ENCODE peak calls at places on chromosomes 6 and 20, in seven cellular contexts. T, J, P, D, B, X and K are unnamed samples.

GRCh38 chr6:157244175-157244574 is 79.1 kb downstream of the TMEM242 start:
- DNase-seq in B (peak), J (no peak), X (no peak), T (no peak), D (peak), P (peak), K (no peak)

GRCh38 chr6:35728663-35729348 is 8.0 kb upstream of the ARMC12 start:
- DNase-seq in T (peak), D (no peak), P (no peak), J (peak), B (no peak), X (peak), K (no peak)

GRCh38 chr6:146381486-146381885 is 162.1 kb upstream of the RAB32 start:
- DNase-seq in T (no peak), B (no peak), D (peak), J (no peak), P (no peak), X (no peak), K (no peak)

GRCh38 chr20:51696304-51697118 is 71.7 kb downstream of the ATP9A start:
- DNase-seq in J (peak), D (peak), T (no peak), X (no peak), P (no peak), B (no peak), K (no peak)

GRCh38 chr6:111585241-111585968 is 20.3 kb downstream of the TRAF3IP2 start:
- DNase-seq in D (peak), T (no peak), P (no peak), X (no peak), B (peak), J (no peak), K (no peak)

GRCh38 chr20:23880426-23880825 is 878 bp upstream of the CST5 start:
- DNase-seq in T (no peak), X (no peak), J (no peak), B (no peak), D (no peak), P (no peak), K (no peak)

GRCh38 chr6:144955853-144956252 is 670.7 kb downstream of the UTRN start:
- DNase-seq in P (no peak), B (no peak), J (no peak), T (no peak), X (no peak), D (peak), K (no peak)

GRCh38 chr6:90295854-90296345 is 743 bp downstream of the BACH2 start:
- DNase-seq in D (peak), T (peak), J (peak), X (peak), P (peak), B (no peak), K (peak)

GRCh38 chr6:43936476-43936875 is 166.5 kb downstream of the VEGFA start:
- DNase-seq in D (no peak), J (no peak), B (no peak), P (peak), T (no peak), X (peak), K (peak)

DNA sequence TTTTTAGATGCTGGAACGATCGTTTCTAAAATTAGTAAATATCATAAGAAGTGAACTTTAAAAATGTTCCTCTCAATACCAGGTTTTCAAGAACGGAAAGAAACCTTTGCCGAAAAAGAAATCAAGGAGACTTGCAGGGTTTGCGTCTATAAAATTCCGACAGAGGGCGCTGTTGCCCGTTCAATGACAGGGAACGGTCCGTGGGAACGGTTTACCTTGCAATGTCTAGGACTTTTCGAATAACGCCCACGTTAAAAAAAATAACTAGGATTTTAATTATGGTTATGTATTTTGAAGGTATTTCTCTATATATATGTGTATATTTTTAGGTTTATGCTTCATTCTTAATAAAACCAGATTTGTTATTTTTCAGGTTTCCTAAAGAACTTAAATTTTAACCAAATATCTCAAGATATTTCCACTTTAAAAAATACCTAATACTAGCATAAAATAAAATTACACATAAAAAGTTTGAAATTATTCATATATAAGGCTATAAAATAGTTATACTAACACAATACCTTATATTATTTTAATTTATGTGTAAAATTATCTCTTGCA is 2.5 kb upstream of the TFAP2B start:
- DNase-seq in P (peak), D (peak), T (peak), B (peak), X (no peak), J (peak), K (no peak)
- H3K4me3 ChIP-seq in P (peak), D (peak), T (peak), B (peak), X (peak), J (no peak), K (peak)

GRCh38 chr6:96811670-96812069 is 25.6 kb downstream of the GPR63 start:
- DNase-seq in B (no peak), D (no peak), J (no peak), T (no peak), P (no peak), X (no peak), K (no peak)

GRCh38 chr6:96814581-96814980 is 22.7 kb downstream of the GPR63 start:
- DNase-seq in D (peak), B (no peak), J (no peak), T (no peak), P (no peak), X (no peak), K (no peak)

GRCh38 chr6:96812077-96812703 is 25.1 kb downstream of the GPR63 start:
- DNase-seq in T (no peak), X (no peak), D (peak), B (no peak), P (no peak), J (no peak), K (no peak)

GRCh38 chr6:96809119-96809518 is 28.2 kb downstream of the GPR63 start:
- DNase-seq in T (no peak), X (no peak), D (no peak), B (no peak), P (no peak), J (no peak), K (no peak)

GRCh38 chr6:96811136-96811535 is 26.1 kb downstream of the GPR63 start:
- DNase-seq in T (no peak), D (no peak), B (no peak), J (no peak), X (no peak), P (no peak), K (no peak)
- H3K4me3 ChIP-seq in T (no peak), D (no peak), B (no peak), J (no peak), X (no peak), P (no peak), K (peak)

GRCh38 chr20:44029848-44030230 is 115.2 kb downstream of the TOX2 start:
- DNase-seq in P (no peak), D (no peak), B (no peak), T (no peak), J (no peak), X (peak), K (peak)

GRCh38 chr20:44026932-44027685 is 112.5 kb downstream of the TOX2 start:
- DNase-seq in P (no peak), J (no peak), D (no peak), B (no peak), X (peak), T (no peak), K (peak)

GRCh38 chr20:44028341-44028715 is 113.7 kb downstream of the TOX2 start:
- DNase-seq in X (no peak), P (no peak), T (no peak), D (peak), B (no peak), J (no peak), K (no peak)

GRCh38 chr20:44028868-44029847 is 114.5 kb downstream of the TOX2 start:
- DNase-seq in B (no peak), T (no peak), X (peak), D (no peak), P (no peak), J (no peak), K (peak)

DNA sequence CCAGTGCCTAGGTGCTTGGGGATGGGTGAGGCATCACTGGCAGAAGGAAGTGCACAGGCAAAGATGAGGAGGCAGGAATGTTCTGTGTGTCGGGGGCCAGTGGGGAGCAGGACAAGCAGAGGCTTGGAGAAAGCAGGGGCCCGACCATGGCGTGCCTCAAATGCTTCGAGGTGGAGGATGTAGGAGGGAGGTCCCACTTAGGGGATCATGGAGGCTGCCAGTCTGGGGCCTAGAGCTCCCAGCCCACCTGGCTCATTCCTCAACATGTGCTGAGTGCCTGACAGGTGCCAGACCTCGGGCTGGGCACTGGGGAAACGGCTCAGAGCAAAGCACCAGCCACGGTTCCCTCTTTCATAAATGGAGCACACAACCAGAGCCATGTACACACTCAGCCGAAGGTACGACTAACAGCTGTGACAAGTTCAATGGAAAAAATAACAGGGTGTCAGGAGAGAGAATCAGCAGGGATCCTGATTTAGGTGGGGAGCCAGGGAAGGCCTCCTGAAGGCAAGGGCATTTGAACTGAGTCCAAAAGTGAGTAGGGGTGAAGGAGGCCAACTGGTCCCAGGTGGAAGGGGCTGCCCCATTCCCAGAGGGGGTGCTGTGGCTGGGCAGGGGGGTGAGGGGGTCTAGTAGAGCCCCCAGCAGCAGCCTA is 113.2 kb downstream of the TOX2 start:
- DNase-seq in P (no peak), B (no peak), X (peak), J (no peak), D (no peak), T (no peak), K (peak)
- H3K4me3 ChIP-seq in P (no peak), B (no peak), X (no peak), J (no peak), D (no peak), T (no peak), K (no peak)

DNA sequence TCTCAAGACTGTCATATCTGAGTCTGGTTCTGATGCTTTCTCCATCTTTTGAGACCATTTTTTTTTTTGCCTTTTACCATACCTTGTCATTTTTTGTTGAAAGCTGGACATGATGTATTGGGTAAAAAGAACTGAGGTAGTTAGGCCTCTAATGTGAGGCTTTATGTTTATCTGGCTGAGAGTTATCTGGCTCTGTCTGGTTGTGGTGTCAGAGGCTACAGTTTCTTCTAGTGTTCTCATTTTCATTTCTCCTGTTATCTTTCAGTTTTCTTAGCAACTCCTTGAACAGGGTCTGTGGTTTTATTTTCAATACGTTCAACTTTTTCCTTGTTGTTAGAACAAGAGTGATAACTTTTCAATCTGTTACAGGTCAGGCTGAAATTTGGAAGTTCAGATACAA is 49.2 kb upstream of the ATXN1 start:
- DNase-seq in J (no peak), X (no peak), P (no peak), T (no peak), D (no peak), B (no peak), K (no peak)
- H3K4me3 ChIP-seq in J (no peak), X (no peak), P (no peak), T (no peak), D (no peak), B (no peak), K (no peak)

GRCh38 chr6:1479095-1479494 is 89.7 kb downstream of the FOXF2 start:
- DNase-seq in J (no peak), X (peak), B (peak), P (no peak), D (peak), T (no peak), K (no peak)

GRCh38 chr6:1479601-1480236 is 90.3 kb downstream of the FOXF2 start:
- DNase-seq in B (no peak), X (no peak), J (no peak), D (no peak), T (no peak), P (no peak), K (no peak)

GRCh38 chr6:1474205-1474604 is 84.8 kb downstream of the FOXF2 start:
- DNase-seq in D (no peak), X (no peak), P (no peak), J (no peak), T (no peak), B (no peak), K (no peak)

GRCh38 chr6:1475169-1475568 is 85.8 kb downstream of the FOXF2 start:
- DNase-seq in B (no peak), D (no peak), X (no peak), P (no peak), J (no peak), T (no peak), K (no peak)

DNA sequence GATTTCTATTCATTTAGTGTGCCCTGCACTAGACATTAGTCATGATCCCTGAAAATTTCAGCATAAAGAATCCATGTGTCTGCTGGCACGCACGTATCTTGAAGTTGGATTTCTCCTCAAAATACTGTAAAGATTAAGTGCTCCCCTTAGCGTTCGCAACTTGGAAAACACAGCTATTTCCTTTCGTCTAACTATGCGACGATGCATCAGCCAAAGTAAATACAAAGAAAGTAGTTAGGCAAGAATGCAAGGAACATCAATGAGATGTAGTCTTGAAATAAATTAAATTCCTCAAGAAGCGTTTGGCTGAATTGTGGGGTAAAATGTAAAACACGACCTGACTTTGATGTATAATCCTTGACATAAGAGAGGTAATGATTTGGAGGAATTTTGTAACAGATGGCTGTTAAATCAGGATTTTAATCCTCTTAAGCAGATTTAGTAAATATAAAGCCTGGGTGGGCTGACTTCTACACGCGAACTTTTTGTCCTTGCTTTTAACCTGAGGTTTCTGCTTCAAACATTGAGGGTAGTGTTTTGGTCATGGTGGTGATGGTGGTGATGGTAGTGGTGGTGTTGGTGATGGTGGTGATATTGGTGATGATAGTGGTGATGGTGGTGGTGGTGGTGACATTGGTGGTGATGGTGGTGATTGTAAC is 88.2 kb downstream of the FOXF2 start:
- DNase-seq in X (no peak), P (no peak), J (no peak), B (peak), D (peak), T (no peak), K (no peak)
- H3K4me3 ChIP-seq in X (no peak), P (peak), J (no peak), B (no peak), D (no peak), T (no peak), K (no peak)

GRCh38 chr6:67328269-67328668 is 1306.8 kb upstream of the ADGRB3 start:
- DNase-seq in B (no peak), T (no peak), X (no peak), P (no peak), J (no peak), D (no peak), K (no peak)

GRCh38 chr6:67336014-67336413 is 1299.1 kb upstream of the ADGRB3 start:
- DNase-seq in D (no peak), J (no peak), X (no peak), T (no peak), B (no peak), P (no peak), K (no peak)

DNA sequence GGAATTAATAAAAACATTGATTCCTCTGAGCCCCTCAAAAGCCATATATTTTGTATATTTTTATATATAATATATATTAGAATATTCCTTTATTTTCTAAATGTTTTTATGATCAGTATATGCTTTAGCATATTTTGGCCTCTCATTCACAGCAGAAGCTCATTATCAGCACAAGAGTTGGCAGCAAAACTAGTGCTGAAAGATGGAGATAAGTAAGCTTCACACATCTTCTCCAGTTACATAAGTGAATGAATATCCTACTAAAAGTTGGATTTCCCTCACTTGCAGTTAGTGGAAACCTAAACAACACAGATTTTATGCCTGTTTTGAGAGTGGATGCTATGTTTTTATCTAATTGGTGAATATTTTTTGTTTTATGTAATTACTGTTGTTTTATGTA is 1303.8 kb upstream of the ADGRB3 start:
- DNase-seq in J (no peak), X (no peak), D (no peak), P (no peak), B (no peak), T (no peak), K (no peak)
- H3K4me3 ChIP-seq in J (no peak), X (no peak), D (no peak), P (no peak), B (no peak), T (no peak), K (no peak)

GRCh38 chr6:1594495-1595200 is 15.1 kb upstream of the FOXC1 start:
- DNase-seq in J (no peak), P (no peak), B (no peak), D (no peak), X (peak), T (no peak), K (peak)
- H3K4me3 ChIP-seq in J (no peak), P (no peak), B (no peak), D (no peak), X (no peak), T (no peak), K (no peak)

DNA sequence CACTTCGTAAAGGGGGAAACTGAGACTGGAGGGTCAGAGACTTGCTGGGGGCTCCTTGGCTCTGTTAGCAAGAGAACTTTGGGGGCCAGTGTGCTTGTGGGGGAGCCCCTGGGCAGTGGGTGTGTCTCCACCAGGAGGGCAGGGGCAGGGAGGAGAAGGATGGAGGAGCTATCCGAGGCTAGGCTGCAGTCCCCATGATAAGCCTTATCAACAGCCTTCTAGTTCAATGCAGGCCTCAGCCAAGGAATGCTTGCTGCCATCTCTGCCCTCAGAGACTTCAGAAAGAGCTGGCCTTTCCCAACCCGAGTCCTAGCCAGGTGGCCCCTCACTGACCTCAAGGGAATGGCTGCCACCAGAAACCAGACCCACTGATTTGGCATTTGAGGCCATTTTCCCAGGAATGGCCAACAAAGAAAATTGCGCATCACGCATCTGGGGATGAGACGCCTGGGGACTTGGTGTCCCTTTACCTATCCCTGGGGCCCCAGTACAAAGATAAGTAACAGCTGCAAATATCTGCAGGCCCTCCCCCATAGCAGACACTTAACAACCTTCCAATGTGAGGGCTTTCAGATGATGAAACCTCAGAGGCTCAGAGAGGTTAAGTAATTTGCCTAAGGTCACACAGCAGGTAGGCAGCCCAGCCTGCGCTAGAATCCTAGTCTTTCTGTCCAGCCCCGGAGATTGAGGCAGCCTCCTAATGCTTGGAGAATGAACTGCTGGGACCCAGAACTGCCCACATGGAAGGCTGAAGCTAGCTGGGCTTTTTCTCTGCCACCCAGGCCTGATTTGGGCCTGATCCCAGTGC is 4.9 kb downstream of the TGM2 start:
- DNase-seq in X (no peak), P (peak), T (no peak), D (no peak), J (no peak), B (no peak), K (peak)
- H3K4me3 ChIP-seq in X (no peak), P (no peak), T (no peak), D (no peak), J (no peak), B (no peak), K (peak)